ENCODE peak calls at places on chromosomes 4 and X, in five cellular contexts. B is GDM1; J is CD8-positive, alpha-beta memory T cell; P is choroid plexus epithelial cell; N is GM06990. Y is an unnamed sample.
A peak's percentile ranks its signal among the peaks of the same experiment; 100 is the strongest.

GRCh38 chrX:2781698-2782097 is 29.9 kb downstream of the XG start:
- DNase-seq in B (no peak), J (no peak), P (no peak), N (no peak), Y (no peak)

GRCh38 chr4:153611679-153612078 is 72.4 kb upstream of the TLR2 start:
- DNase-seq in B (no peak), J (no peak), P (peak; percentile 76), N (no peak), Y (peak; percentile 38)

GRCh38 chrX:101449279-101449678 is 36.0 kb upstream of the ARMCX4 start:
- DNase-seq in B (no peak), J (no peak), P (no peak), N (no peak), Y (no peak)

GRCh38 chr4:78588894-78589545 is 37.5 kb downstream of the ANXA3 start:
- DNase-seq in B (no peak), J (no peak), P (no peak), N (no peak), Y (peak; percentile 16)

GRCh38 chrX:153875391-153876111 is 10.4 kb downstream of the L1CAM start:
- DNase-seq in B (peak; percentile 45), J (peak; percentile 52), P (peak; percentile 36), N (peak; percentile 41), Y (peak; percentile 41)

GRCh38 chr4:95362906-95363578 is 185.7 kb downstream of the UNC5C start:
- DNase-seq in B (no peak), J (no peak), P (peak; percentile 43), N (no peak), Y (peak; percentile 49)

GRCh38 chr4:182842991-182843390 is 74.2 kb downstream of the DCTD start:
- DNase-seq in B (no peak), J (no peak), P (no peak), N (no peak), Y (no peak)

GRCh38 chr4:117474987-117475386 is 389.6 kb upstream of the TRAM1L1 start:
- DNase-seq in B (no peak), J (no peak), P (no peak), N (no peak), Y (no peak)

GRCh38 chr4:169956441-169956840 is 69.8 kb downstream of the MFAP3L start:
- DNase-seq in B (no peak), J (no peak), P (no peak), N (no peak), Y (no peak)

GRCh38 chr4:136768925-136769275 is 763.4 kb downstream of the PCDH18 start:
- DNase-seq in B (no peak), J (no peak), P (peak; percentile 53), N (no peak), Y (no peak)

GRCh38 chr4:176883681-176884418 is 91.1 kb upstream of the VEGFC start:
- DNase-seq in B (no peak), J (no peak), P (peak; percentile 71), N (no peak), Y (peak; percentile 92)

GRCh38 chr4:153421980-153422379 is 44.2 kb upstream of the TMEM131L start:
- DNase-seq in B (no peak), J (no peak), P (no peak), N (no peak), Y (no peak)

GRCh38 chr4:54110019-54110416 is 10.1 kb downstream of the GSX2 start:
- DNase-seq in B (no peak), J (no peak), P (no peak), N (no peak), Y (no peak)

GRCh38 chr4:71426381-71427042 is 87.7 kb downstream of the SLC4A4 start:
- DNase-seq in B (no peak), J (no peak), P (no peak), N (no peak), Y (peak; percentile 5)

GRCh38 chr4:121326580-121326979 is 54.2 kb downstream of the QRFPR start:
- DNase-seq in B (no peak), J (no peak), P (no peak), N (no peak), Y (no peak)